ENCODE peak calls at places on chromosomes 2 and 18, in ten cellular contexts. One of them, this sample, is unnamed.

GRCh38 chr2:38578832-38579231 is 23.9 kb downstream of the HNRNPLL start:
- DNase-seq in adrenal gland: no peak
- DNase-seq in hepatocyte: no peak
- DNase-seq in epithelial cell of esophagus: no peak
- DNase-seq in psoas muscle: no peak
- DNase-seq in GM12865: no peak
- DNase-seq in CD8-positive, alpha-beta T cell: no peak
- DNase-seq in cardiac fibroblast: no peak
- DNase-seq in omental fat pad: no peak
- DNase-seq in GM23338: no peak
- DNase-seq in this sample: no peak

GRCh38 chr2:189208254-189208653 is 28.7 kb upstream of the COL5A2 start:
- DNase-seq in adrenal gland: no peak
- DNase-seq in hepatocyte: no peak
- DNase-seq in epithelial cell of esophagus: no peak
- DNase-seq in psoas muscle: no peak
- DNase-seq in GM12865: no peak
- DNase-seq in CD8-positive, alpha-beta T cell: no peak
- DNase-seq in cardiac fibroblast: no peak
- DNase-seq in omental fat pad: no peak
- DNase-seq in GM23338: no peak
- DNase-seq in this sample: no peak

GRCh38 chr2:201643216-201643651 is at the start of gene TMEM237:
- DNase-seq in adrenal gland: no peak
- DNase-seq in hepatocyte: peak; percentile 68
- DNase-seq in epithelial cell of esophagus: peak; percentile 74
- DNase-seq in psoas muscle: peak; percentile 80
- DNase-seq in GM12865: peak; percentile 59
- DNase-seq in CD8-positive, alpha-beta T cell: no peak
- DNase-seq in cardiac fibroblast: peak; percentile 31
- DNase-seq in omental fat pad: no peak
- DNase-seq in GM23338: peak; percentile 56
- DNase-seq in this sample: peak; percentile 81

GRCh38 chr2:118312963-118313756 is 224.9 kb downstream of the INSIG2 start:
- DNase-seq in adrenal gland: no peak
- DNase-seq in hepatocyte: no peak
- DNase-seq in epithelial cell of esophagus: no peak
- DNase-seq in psoas muscle: no peak
- DNase-seq in GM12865: no peak
- DNase-seq in CD8-positive, alpha-beta T cell: no peak
- DNase-seq in cardiac fibroblast: no peak
- DNase-seq in omental fat pad: no peak
- DNase-seq in GM23338: peak; percentile 77
- DNase-seq in this sample: no peak

GRCh38 chr18:9771261-9771976 is 63.3 kb downstream of the RAB31 start:
- DNase-seq in adrenal gland: peak; percentile 95
- DNase-seq in hepatocyte: peak; percentile 78
- DNase-seq in epithelial cell of esophagus: peak; percentile 72
- DNase-seq in psoas muscle: peak; percentile 92
- DNase-seq in GM12865: peak; percentile 73
- DNase-seq in CD8-positive, alpha-beta T cell: peak; percentile 56
- DNase-seq in cardiac fibroblast: peak; percentile 79
- DNase-seq in omental fat pad: peak; percentile 79
- DNase-seq in GM23338: peak; percentile 90
- DNase-seq in this sample: peak; percentile 88

GRCh38 chr2:239246723-239247122 is 154.1 kb downstream of the HDAC4 start:
- DNase-seq in adrenal gland: peak; percentile 88
- DNase-seq in hepatocyte: no peak
- DNase-seq in epithelial cell of esophagus: peak; percentile 70
- DNase-seq in psoas muscle: peak; percentile 90
- DNase-seq in GM12865: no peak
- DNase-seq in CD8-positive, alpha-beta T cell: no peak
- DNase-seq in cardiac fibroblast: no peak
- DNase-seq in omental fat pad: no peak
- DNase-seq in GM23338: no peak
- DNase-seq in this sample: peak; percentile 54

GRCh38 chr2:151971301-151972072 is 127.4 kb downstream of the CACNB4 start:
- DNase-seq in adrenal gland: no peak
- DNase-seq in hepatocyte: no peak
- DNase-seq in epithelial cell of esophagus: no peak
- DNase-seq in psoas muscle: no peak
- DNase-seq in GM12865: no peak
- DNase-seq in CD8-positive, alpha-beta T cell: no peak
- DNase-seq in cardiac fibroblast: no peak
- DNase-seq in omental fat pad: no peak
- DNase-seq in GM23338: no peak
- DNase-seq in this sample: no peak

GRCh38 chr2:112644155-112644932 is 1.4 kb upstream of the SLC20A1 start:
- DNase-seq in adrenal gland: no peak
- DNase-seq in hepatocyte: peak; percentile 79
- DNase-seq in epithelial cell of esophagus: peak; percentile 70
- DNase-seq in psoas muscle: no peak
- DNase-seq in GM12865: no peak
- DNase-seq in CD8-positive, alpha-beta T cell: no peak
- DNase-seq in cardiac fibroblast: no peak
- DNase-seq in omental fat pad: no peak
- DNase-seq in GM23338: peak; percentile 58
- DNase-seq in this sample: no peak

GRCh38 chr2:144702051-144702450 is 182.1 kb upstream of the ZEB2 start:
- DNase-seq in adrenal gland: no peak
- DNase-seq in hepatocyte: no peak
- DNase-seq in epithelial cell of esophagus: no peak
- DNase-seq in psoas muscle: no peak
- DNase-seq in GM12865: no peak
- DNase-seq in CD8-positive, alpha-beta T cell: no peak
- DNase-seq in cardiac fibroblast: no peak
- DNase-seq in omental fat pad: no peak
- DNase-seq in GM23338: no peak
- DNase-seq in this sample: no peak

GRCh38 chr2:46634905-46635304 is 155.5 kb downstream of the TMEM247 start:
- DNase-seq in adrenal gland: no peak
- DNase-seq in hepatocyte: no peak
- DNase-seq in epithelial cell of esophagus: no peak
- DNase-seq in psoas muscle: no peak
- DNase-seq in GM12865: no peak
- DNase-seq in CD8-positive, alpha-beta T cell: no peak
- DNase-seq in cardiac fibroblast: no peak
- DNase-seq in omental fat pad: no peak
- DNase-seq in GM23338: no peak
- DNase-seq in this sample: no peak

GRCh38 chr2:126527836-126528490 is 128.0 kb upstream of the GYPC start:
- DNase-seq in adrenal gland: peak; percentile 89
- DNase-seq in hepatocyte: peak; percentile 74
- DNase-seq in epithelial cell of esophagus: peak; percentile 3
- DNase-seq in psoas muscle: peak; percentile 70
- DNase-seq in GM12865: peak; percentile 79
- DNase-seq in CD8-positive, alpha-beta T cell: peak; percentile 76
- DNase-seq in cardiac fibroblast: peak; percentile 67
- DNase-seq in omental fat pad: peak; percentile 66
- DNase-seq in GM23338: peak; percentile 81
- DNase-seq in this sample: no peak

GRCh38 chr18:66160007-66160406 is 409.2 kb downstream of the CDH7 start:
- DNase-seq in adrenal gland: no peak
- DNase-seq in hepatocyte: no peak
- DNase-seq in epithelial cell of esophagus: no peak
- DNase-seq in psoas muscle: no peak
- DNase-seq in GM12865: no peak
- DNase-seq in CD8-positive, alpha-beta T cell: no peak
- DNase-seq in cardiac fibroblast: no peak
- DNase-seq in omental fat pad: no peak
- DNase-seq in GM23338: no peak
- DNase-seq in this sample: no peak

GRCh38 chr18:54140641-54141040 is 83.8 kb downstream of the MBD2 start:
- DNase-seq in adrenal gland: no peak
- DNase-seq in hepatocyte: no peak
- DNase-seq in epithelial cell of esophagus: no peak
- DNase-seq in psoas muscle: no peak
- DNase-seq in GM12865: no peak
- DNase-seq in CD8-positive, alpha-beta T cell: no peak
- DNase-seq in cardiac fibroblast: peak; percentile 78
- DNase-seq in omental fat pad: no peak
- DNase-seq in GM23338: no peak
- DNase-seq in this sample: no peak

GRCh38 chr2:120371969-120372625 is 26.2 kb downstream of the INHBB start:
- DNase-seq in adrenal gland: no peak
- DNase-seq in hepatocyte: no peak
- DNase-seq in epithelial cell of esophagus: no peak
- DNase-seq in psoas muscle: peak; percentile 30
- DNase-seq in GM12865: no peak
- DNase-seq in CD8-positive, alpha-beta T cell: no peak
- DNase-seq in cardiac fibroblast: no peak
- DNase-seq in omental fat pad: no peak
- DNase-seq in GM23338: no peak
- DNase-seq in this sample: no peak

GRCh38 chr18:7822435-7823425 is 255.6 kb downstream of the PTPRM start:
- DNase-seq in adrenal gland: no peak
- DNase-seq in hepatocyte: no peak
- DNase-seq in epithelial cell of esophagus: no peak
- DNase-seq in psoas muscle: no peak
- DNase-seq in GM12865: peak; percentile 3
- DNase-seq in CD8-positive, alpha-beta T cell: no peak
- DNase-seq in cardiac fibroblast: peak; percentile 32
- DNase-seq in omental fat pad: no peak
- DNase-seq in GM23338: no peak
- DNase-seq in this sample: no peak

GRCh38 chr18:73942081-73942625 is 205.5 kb downstream of the FBXO15 start:
- DNase-seq in adrenal gland: no peak
- DNase-seq in hepatocyte: no peak
- DNase-seq in epithelial cell of esophagus: peak; percentile 59
- DNase-seq in psoas muscle: no peak
- DNase-seq in GM12865: no peak
- DNase-seq in CD8-positive, alpha-beta T cell: no peak
- DNase-seq in cardiac fibroblast: no peak
- DNase-seq in omental fat pad: no peak
- DNase-seq in GM23338: no peak
- DNase-seq in this sample: no peak

GRCh38 chr18:28801876-28802275 is 624.9 kb upstream of the CDH2 start:
- DNase-seq in adrenal gland: no peak
- DNase-seq in hepatocyte: no peak
- DNase-seq in epithelial cell of esophagus: no peak
- DNase-seq in psoas muscle: no peak
- DNase-seq in GM12865: no peak
- DNase-seq in CD8-positive, alpha-beta T cell: no peak
- DNase-seq in cardiac fibroblast: peak; percentile 21
- DNase-seq in omental fat pad: no peak
- DNase-seq in GM23338: no peak
- DNase-seq in this sample: no peak

GRCh38 chr18:48565105-48565504 is 26.3 kb downstream of the CTIF start:
- DNase-seq in adrenal gland: peak; percentile 70
- DNase-seq in hepatocyte: no peak
- DNase-seq in epithelial cell of esophagus: no peak
- DNase-seq in psoas muscle: no peak
- DNase-seq in GM12865: no peak
- DNase-seq in CD8-positive, alpha-beta T cell: no peak
- DNase-seq in cardiac fibroblast: no peak
- DNase-seq in omental fat pad: no peak
- DNase-seq in GM23338: no peak
- DNase-seq in this sample: no peak

GRCh38 chr18:63348508-63349136 is 18.4 kb downstream of the KDSR start:
- DNase-seq in adrenal gland: no peak
- DNase-seq in hepatocyte: no peak
- DNase-seq in epithelial cell of esophagus: no peak
- DNase-seq in psoas muscle: no peak
- DNase-seq in GM12865: peak; percentile 44
- DNase-seq in CD8-positive, alpha-beta T cell: no peak
- DNase-seq in cardiac fibroblast: no peak
- DNase-seq in omental fat pad: no peak
- DNase-seq in GM23338: no peak
- DNase-seq in this sample: no peak

GRCh38 chr2:146821836-146822316 is 1023.0 kb upstream of the ACVR2A start:
- DNase-seq in adrenal gland: no peak
- DNase-seq in hepatocyte: no peak
- DNase-seq in epithelial cell of esophagus: peak; percentile 28
- DNase-seq in psoas muscle: no peak
- DNase-seq in GM12865: no peak
- DNase-seq in CD8-positive, alpha-beta T cell: no peak
- DNase-seq in cardiac fibroblast: peak; percentile 71
- DNase-seq in omental fat pad: no peak
- DNase-seq in GM23338: no peak
- DNase-seq in this sample: no peak
- TF ChIP-seq CTCF in adrenal gland: no peak
- TF ChIP-seq CTCF in hepatocyte: no peak
- TF ChIP-seq CTCF in epithelial cell of esophagus: no peak
- TF ChIP-seq CTCF in psoas muscle: no peak
- TF ChIP-seq CTCF in GM12865: no peak
- TF ChIP-seq CTCF in CD8-positive, alpha-beta T cell: no peak
- TF ChIP-seq CTCF in cardiac fibroblast: peak; percentile 19
- TF ChIP-seq CTCF in omental fat pad: no peak
- TF ChIP-seq CTCF in GM23338: no peak
- TF ChIP-seq CTCF in this sample: no peak

GRCh38 chr2:56077352-56077915 is 106.4 kb upstream of the CCDC85A start:
- DNase-seq in adrenal gland: peak; percentile 66
- DNase-seq in hepatocyte: peak; percentile 46
- DNase-seq in epithelial cell of esophagus: peak; percentile 37
- DNase-seq in psoas muscle: no peak
- DNase-seq in GM12865: peak; percentile 23
- DNase-seq in CD8-positive, alpha-beta T cell: no peak
- DNase-seq in cardiac fibroblast: peak; percentile 56
- DNase-seq in omental fat pad: no peak
- DNase-seq in GM23338: peak; percentile 81
- DNase-seq in this sample: no peak
- TF ChIP-seq CTCF in adrenal gland: peak; percentile 29
- TF ChIP-seq CTCF in hepatocyte: peak; percentile 57
- TF ChIP-seq CTCF in epithelial cell of esophagus: peak; percentile 56
- TF ChIP-seq CTCF in psoas muscle: peak; percentile 22
- TF ChIP-seq CTCF in GM12865: peak; percentile 39
- TF ChIP-seq CTCF in CD8-positive, alpha-beta T cell: no peak
- TF ChIP-seq CTCF in cardiac fibroblast: peak; percentile 58
- TF ChIP-seq CTCF in omental fat pad: no peak
- TF ChIP-seq CTCF in GM23338: peak; percentile 88
- TF ChIP-seq CTCF in this sample: no peak

GRCh38 chr2:232315049-232315922 is 63.3 kb upstream of the ALPP start:
- DNase-seq in adrenal gland: peak; percentile 84
- DNase-seq in hepatocyte: no peak
- DNase-seq in epithelial cell of esophagus: peak; percentile 97
- DNase-seq in psoas muscle: peak; percentile 87
- DNase-seq in GM12865: peak; percentile 87
- DNase-seq in CD8-positive, alpha-beta T cell: peak; percentile 80
- DNase-seq in cardiac fibroblast: peak; percentile 72
- DNase-seq in omental fat pad: no peak
- DNase-seq in GM23338: peak; percentile 19
- DNase-seq in this sample: peak; percentile 75
- TF ChIP-seq CTCF in adrenal gland: no peak
- TF ChIP-seq CTCF in hepatocyte: no peak
- TF ChIP-seq CTCF in epithelial cell of esophagus: peak; percentile 71
- TF ChIP-seq CTCF in psoas muscle: peak; percentile 51
- TF ChIP-seq CTCF in GM12865: peak; percentile 28
- TF ChIP-seq CTCF in CD8-positive, alpha-beta T cell: peak; percentile 48
- TF ChIP-seq CTCF in cardiac fibroblast: peak; percentile 17
- TF ChIP-seq CTCF in omental fat pad: no peak
- TF ChIP-seq CTCF in GM23338: no peak
- TF ChIP-seq CTCF in this sample: no peak

DNA sequence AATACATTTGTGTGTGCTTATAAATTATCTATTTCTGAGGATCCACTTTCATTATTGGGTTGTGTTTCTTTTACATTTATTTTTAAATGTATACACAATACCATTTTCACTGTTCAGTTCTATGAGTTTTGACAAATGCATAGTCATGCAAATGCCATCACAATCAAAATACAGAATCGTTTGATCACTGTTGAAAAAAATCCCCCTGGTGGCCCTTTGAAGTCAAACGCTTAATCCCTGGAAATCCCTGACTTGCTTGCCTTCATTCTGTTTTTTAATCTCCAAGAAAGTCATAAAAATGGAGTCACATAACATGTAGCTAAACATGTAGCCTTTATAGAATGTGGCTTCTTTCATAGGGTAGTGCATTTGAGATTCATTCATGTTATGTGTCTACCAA is 173.3 kb downstream of the GALR1 start:
- DNase-seq in adrenal gland: no peak
- DNase-seq in hepatocyte: no peak
- DNase-seq in epithelial cell of esophagus: no peak
- DNase-seq in psoas muscle: no peak
- DNase-seq in GM12865: no peak
- DNase-seq in CD8-positive, alpha-beta T cell: no peak
- DNase-seq in cardiac fibroblast: no peak
- DNase-seq in omental fat pad: no peak
- DNase-seq in GM23338: peak; percentile 34
- DNase-seq in this sample: no peak
- TF ChIP-seq CTCF in adrenal gland: no peak
- TF ChIP-seq CTCF in hepatocyte: peak; percentile 20
- TF ChIP-seq CTCF in epithelial cell of esophagus: no peak
- TF ChIP-seq CTCF in psoas muscle: no peak
- TF ChIP-seq CTCF in GM12865: no peak
- TF ChIP-seq CTCF in CD8-positive, alpha-beta T cell: no peak
- TF ChIP-seq CTCF in cardiac fibroblast: no peak
- TF ChIP-seq CTCF in omental fat pad: no peak
- TF ChIP-seq CTCF in GM23338: peak; percentile 53
- TF ChIP-seq CTCF in this sample: no peak